ENCODE peak calls at places on chromosomes 11 and 22, in four cellular contexts. J, H, L and W are unnamed samples.

GRCh38 chr11:71339178-71339881 is 87.0 kb upstream of the SHANK2 start:
- DNase-seq in J (no peak), H (no peak), L (peak), W (no peak)

GRCh38 chr11:74397531-74398243 is 546 bp downstream of the PGM2L1 start:
- DNase-seq in J (no peak), H (peak), L (peak), W (peak)

GRCh38 chr11:45174168-45174835 is 27.9 kb downstream of the PRDM11 start:
- DNase-seq in J (no peak), H (no peak), L (no peak), W (no peak)

GRCh38 chr11:65915821-65916251 is 3.0 kb downstream of the C11orf68 start:
- DNase-seq in J (no peak), H (no peak), L (peak), W (peak)

GRCh38 chr11:77381749-77382693 is 80.5 kb upstream of the GDPD4 start:
- DNase-seq in J (no peak), H (no peak), L (no peak), W (no peak)

GRCh38 chr11:79062814-79063762 is 377.7 kb downstream of the TENM4 start:
- DNase-seq in J (no peak), H (peak), L (no peak), W (peak)

GRCh38 chr22:28817919-28818859 is 17.8 kb upstream of the XBP1 start:
- DNase-seq in J (no peak), H (no peak), L (peak), W (no peak)

GRCh38 chr11:20159680-20160381 is 444 bp downstream of the DBX1 start:
- DNase-seq in J (no peak), H (no peak), L (no peak), W (no peak)

GRCh38 chr11:125624756-125625213 is at the start of gene CHEK1:
- DNase-seq in J (no peak), H (no peak), L (no peak), W (no peak)

GRCh38 chr22:37696657-37697539 is at the start of gene TRIOBP:
- DNase-seq in J (peak), H (peak), L (peak), W (no peak)

GRCh38 chr11:84524422-84525051 is 1102.6 kb downstream of the DLG2 start:
- DNase-seq in J (no peak), H (no peak), L (no peak), W (no peak)

GRCh38 chr11:100942016-100942415 is 187.6 kb downstream of the PGR start:
- DNase-seq in J (no peak), H (no peak), L (no peak), W (no peak)

GRCh38 chr22:34588893-34589545 is 476.9 kb upstream of the ISX start:
- DNase-seq in J (no peak), H (no peak), L (no peak), W (no peak)

GRCh38 chr11:110828086-110828485 is 115.8 kb upstream of the ARHGAP20 start:
- DNase-seq in J (no peak), H (no peak), L (no peak), W (no peak)

GRCh38 chr11:636511-637332 is at the start of gene DRD4:
- DNase-seq in J (no peak), H (no peak), L (no peak), W (no peak)

GRCh38 chr11:130580372-130580771 is 131.9 kb downstream of the ADAMTS15 start:
- DNase-seq in J (no peak), H (no peak), L (no peak), W (no peak)